ENCODE peak calls at places on chromosomes 7 and 10, in six cellular contexts. A is upper lobe of left lung, F is HCT116, U is A549, R is esophagus squamous epithelium, M is heart left ventricle. K is an unnamed sample.

GRCh38 chr10:1136268-1136667 is 80.1 kb downstream of the WDR37 start:
- DNase-seq in A (no peak), F (no peak), U (no peak), R (no peak), M (no peak), K (no peak)

GRCh38 chr7:130869918-130870317 is 135.9 kb upstream of the KLF14 start:
- DNase-seq in A (no peak), F (no peak), U (no peak), R (no peak), M (no peak), K (no peak)

GRCh38 chr10:59006511-59007306 is 169.7 kb upstream of the PHYHIPL start:
- DNase-seq in A (no peak), F (no peak), U (peak), R (no peak), M (peak), K (peak)

GRCh38 chr7:64774204-64774842 is 19.9 kb upstream of the ZNF138 start:
- DNase-seq in A (no peak), F (no peak), U (no peak), R (no peak), M (no peak), K (no peak)

GRCh38 chr10:48477181-48477580 is 127.7 kb downstream of the ARHGAP22 start:
- DNase-seq in A (no peak), F (no peak), U (no peak), R (no peak), M (no peak), K (no peak)

GRCh38 chr7:36283171-36283570 is 106.5 kb upstream of the ANLN start:
- DNase-seq in A (no peak), F (no peak), U (no peak), R (no peak), M (no peak), K (no peak)

GRCh38 chr7:48085942-48086341 is 3.1 kb upstream of the UPP1 start:
- DNase-seq in A (no peak), F (no peak), U (no peak), R (no peak), M (no peak), K (no peak)

GRCh38 chr7:106114735-106115383 is 2.7 kb upstream of the SYPL1 start:
- DNase-seq in A (no peak), F (no peak), U (no peak), R (no peak), M (no peak), K (no peak)

GRCh38 chr7:150740053-150740452 is 2.8 kb downstream of the GIMAP5 start:
- DNase-seq in A (no peak), F (no peak), U (no peak), R (no peak), M (no peak), K (no peak)

GRCh38 chr7:108002726-108003590 is at the start of gene LAMB1:
- DNase-seq in A (peak), F (no peak), U (peak), R (no peak), M (peak), K (peak)

GRCh38 chr7:158827411-158828342 is 1.6 kb downstream of the ESYT2 start:
- DNase-seq in A (no peak), F (no peak), U (peak), R (no peak), M (no peak), K (no peak)

GRCh38 chr7:102273749-102274712 is 12.6 kb upstream of the SH2B2 start:
- DNase-seq in A (no peak), F (peak), U (peak), R (no peak), M (no peak), K (no peak)

GRCh38 chr10:436013-436697 is 253.3 kb downstream of the DIP2C start:
- DNase-seq in A (no peak), F (peak), U (no peak), R (no peak), M (no peak), K (no peak)

GRCh38 chr10:21953585-21954057 is 49.9 kb downstream of the DNAJC1 start:
- DNase-seq in A (no peak), F (peak), U (peak), R (no peak), M (no peak), K (no peak)

GRCh38 chr10:72276421-72277339 is 3.0 kb downstream of the DDIT4 start:
- DNase-seq in A (no peak), F (peak), U (peak), R (no peak), M (no peak), K (no peak)

GRCh38 chr7:151990567-151990966 is 34.3 kb downstream of the GALNTL5 start:
- DNase-seq in A (no peak), F (no peak), U (peak), R (no peak), M (no peak), K (no peak)

GRCh38 chr10:131477457-131478205 is 166.1 kb upstream of the TCERG1L start:
- DNase-seq in A (no peak), F (no peak), U (peak), R (no peak), M (no peak), K (no peak)

GRCh38 chr7:102220929-102221850 is 65.5 kb upstream of the SH2B2 start:
- DNase-seq in A (no peak), F (no peak), U (no peak), R (no peak), M (no peak), K (no peak)

GRCh38 chr10:33143160-33143728 is 185.2 kb upstream of the ITGB1 start:
- DNase-seq in A (no peak), F (no peak), U (no peak), R (no peak), M (no peak), K (no peak)

GRCh38 chr7:80637453-80637852 is 989 bp upstream of the CD36 start:
- DNase-seq in A (no peak), F (no peak), U (no peak), R (no peak), M (no peak), K (no peak)

GRCh38 chr10:35409094-35409582 is 72.8 kb downstream of the CCNY start:
- DNase-seq in A (no peak), F (no peak), U (no peak), R (no peak), M (no peak), K (no peak)

GRCh38 chr10:5583525-5584175 is 58.9 kb downstream of the CALML3 start:
- DNase-seq in A (peak), F (no peak), U (no peak), R (no peak), M (peak), K (no peak)

GRCh38 chr10:119359025-119359424 is 151.7 kb downstream of the GRK5 start:
- DNase-seq in A (no peak), F (no peak), U (no peak), R (no peak), M (no peak), K (no peak)

GRCh38 chr10:119360181-119360921 is 153.0 kb downstream of the GRK5 start:
- DNase-seq in A (no peak), F (no peak), U (peak), R (no peak), M (peak), K (no peak)

GRCh38 chr10:119358140-119358512 is 150.8 kb downstream of the GRK5 start:
- DNase-seq in A (no peak), F (no peak), U (no peak), R (no peak), M (peak), K (no peak)

GRCh38 chr10:119357389-119358139 is 150.2 kb downstream of the GRK5 start:
- DNase-seq in A (no peak), F (no peak), U (no peak), R (no peak), M (no peak), K (no peak)

DNA sequence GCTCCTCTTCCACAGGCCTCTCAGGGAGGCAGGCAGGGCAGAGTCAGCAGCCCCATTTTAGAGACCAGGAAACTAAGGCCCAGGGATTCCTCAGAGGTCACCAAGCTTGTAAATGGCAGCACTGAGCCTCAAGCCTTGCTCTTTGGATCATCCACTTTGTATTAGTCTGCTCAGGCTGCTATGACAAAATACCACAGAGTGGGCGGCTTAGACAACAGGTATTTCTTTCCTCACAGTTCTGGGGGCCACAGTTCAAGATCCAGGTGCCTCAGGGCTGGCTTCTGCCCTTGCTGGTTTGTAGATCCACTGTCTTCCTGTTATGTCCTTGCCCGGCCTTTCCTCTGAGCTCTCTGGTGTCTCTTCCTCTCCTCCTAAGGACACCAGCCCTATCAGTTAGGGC is 151.2 kb downstream of the GRK5 start:
- DNase-seq in A (no peak), F (no peak), U (no peak), R (no peak), M (no peak), K (no peak)
- TF ChIP-seq CTCF in A (no peak), F (no peak), U (no peak), R (no peak), M (no peak), K (no peak)

GRCh38 chr10:75664968-75665367 is 233.5 kb downstream of the LRMDA start:
- DNase-seq in A (no peak), F (no peak), U (no peak), R (no peak), M (no peak), K (no peak)
- H3K4me3 ChIP-seq in A (no peak), F (no peak), U (no peak), R (no peak), M (no peak), K (no peak)

GRCh38 chr10:124267911-124268549 is 150.7 kb downstream of the OAT start:
- DNase-seq in A (no peak), F (no peak), U (no peak), R (no peak), M (no peak), K (no peak)

GRCh38 chr10:124267231-124267885 is 151.4 kb downstream of the OAT start:
- DNase-seq in A (no peak), F (no peak), U (no peak), R (no peak), M (no peak), K (no peak)

GRCh38 chr10:124270940-124271339 is 147.8 kb downstream of the OAT start:
- DNase-seq in A (no peak), F (no peak), U (no peak), R (no peak), M (no peak), K (no peak)

GRCh38 chr10:124266468-124267230 is 152.1 kb downstream of the OAT start:
- DNase-seq in A (no peak), F (no peak), U (no peak), R (no peak), M (no peak), K (no peak)

GRCh38 chr10:124268976-124269375 is 149.7 kb downstream of the OAT start:
- DNase-seq in A (no peak), F (no peak), U (no peak), R (no peak), M (no peak), K (no peak)
- TF ChIP-seq POLR2A in A (no peak), F (no peak), U (no peak), R (no peak), M (no peak), K (no peak)

GRCh38 chr7:22944506-22944905 is 69.4 kb downstream of the HYCC1 start:
- DNase-seq in A (no peak), F (no peak), U (no peak), R (no peak), M (no peak), K (no peak)
- TF ChIP-seq CTCF in A (no peak), F (no peak), U (no peak), R (no peak), M (no peak), K (no peak)

DNA sequence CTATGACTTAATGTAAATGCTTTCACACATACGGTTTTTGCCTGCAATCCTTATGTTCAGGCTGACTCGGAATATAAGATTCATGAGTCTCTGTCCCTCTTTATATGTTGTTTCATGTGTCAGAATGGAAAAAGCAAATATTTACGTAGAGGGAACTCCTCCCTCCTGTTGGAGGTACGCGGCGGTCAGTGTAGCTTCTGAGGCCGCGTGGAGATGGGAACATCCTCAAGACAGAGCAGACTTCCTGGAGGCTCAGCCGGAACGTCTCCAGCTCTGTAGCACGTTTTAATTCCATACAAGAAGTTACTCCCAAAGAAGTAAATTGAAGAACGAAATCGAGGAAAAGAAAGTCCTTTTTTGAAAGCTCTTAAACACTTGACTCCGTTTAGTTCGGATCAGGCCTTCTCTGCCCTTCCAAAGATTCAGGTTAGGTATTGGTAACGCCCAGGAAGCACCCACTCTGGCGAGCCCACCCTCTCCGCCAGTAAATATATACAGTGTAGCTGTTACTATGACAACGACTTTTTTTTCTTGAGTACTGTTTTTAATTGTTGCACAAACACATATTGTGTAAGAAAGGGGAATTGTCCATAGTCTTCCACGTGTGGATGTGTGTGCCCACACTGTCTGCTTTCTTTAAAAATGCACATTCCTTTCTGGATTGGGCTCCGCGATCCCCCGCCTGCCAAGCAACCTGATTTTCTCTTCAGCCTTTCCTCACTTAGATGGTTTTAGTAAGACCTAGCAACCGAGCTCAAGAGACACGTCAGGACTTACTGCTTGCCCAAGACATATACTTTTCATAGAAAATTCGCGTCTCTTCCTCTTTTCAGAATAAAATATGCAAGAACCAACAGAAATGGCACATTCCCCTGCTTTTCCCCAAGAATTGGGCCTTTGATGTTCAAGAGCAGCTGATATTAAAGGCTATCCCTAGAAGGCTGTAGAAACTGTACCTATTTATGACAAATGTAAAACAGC is 248.0 kb downstream of the EBF3 start:
- DNase-seq in A (no peak), F (no peak), U (no peak), R (no peak), M (no peak), K (no peak)
- H3K4me3 ChIP-seq in A (no peak), F (no peak), U (no peak), R (no peak), M (no peak), K (no peak)

GRCh38 chr7:92836489-92837213 is at the start of gene CDK6:
- DNase-seq in A (peak), F (no peak), U (peak), R (no peak), M (peak), K (peak)
- TF ChIP-seq POLR2A in A (no peak), F (no peak), U (no peak), R (no peak), M (peak), K (no peak)

GRCh38 chr7:37448637-37449331 is at the start of gene ELMO1:
- DNase-seq in A (peak), F (no peak), U (peak), R (peak), M (peak), K (peak)
- TF ChIP-seq CTCF in A (peak), F (no peak), U (no peak), R (peak), M (peak), K (peak)

DNA sequence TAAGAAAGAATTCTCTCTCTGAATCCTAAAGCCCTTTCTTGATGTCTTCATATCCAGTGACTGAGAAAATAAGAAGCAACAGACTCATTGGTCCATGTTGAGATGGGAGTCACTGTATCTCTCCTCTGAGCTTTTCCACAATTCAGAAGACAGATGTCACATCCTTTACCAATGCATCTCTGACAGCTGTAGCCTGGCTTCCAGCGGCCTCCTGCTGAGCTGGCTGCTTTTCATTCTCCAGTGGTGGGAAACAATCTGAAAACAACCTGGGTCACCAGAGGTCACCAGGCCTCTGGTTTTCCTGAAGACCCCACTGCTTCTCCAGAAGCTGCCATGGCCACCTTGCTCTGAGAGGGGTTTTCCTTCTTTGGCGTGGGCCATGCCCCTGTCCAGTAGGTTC is 18.3 kb upstream of the RPA3 start:
- DNase-seq in A (no peak), F (no peak), U (no peak), R (no peak), M (no peak), K (no peak)
- H3K4me3 ChIP-seq in A (no peak), F (no peak), U (no peak), R (no peak), M (no peak), K (no peak)

GRCh38 chr7:26151953-26152781 is at the start of gene NFE2L3:
- DNase-seq in A (peak), F (peak), U (peak), R (peak), M (peak), K (peak)

GRCh38 chr7:26153246-26153822 is 1.3 kb downstream of the NFE2L3 start:
- DNase-seq in A (no peak), F (no peak), U (no peak), R (no peak), M (no peak), K (no peak)

GRCh38 chr7:26155531-26156375 is 3.8 kb downstream of the NFE2L3 start:
- DNase-seq in A (peak), F (no peak), U (no peak), R (no peak), M (no peak), K (no peak)

GRCh38 chr7:26151650-26151952 is 397 bp upstream of the NFE2L3 start:
- DNase-seq in A (no peak), F (no peak), U (no peak), R (no peak), M (no peak), K (no peak)

GRCh38 chr7:26153823-26154783 is 2.1 kb downstream of the NFE2L3 start:
- DNase-seq in A (peak), F (no peak), U (no peak), R (no peak), M (peak), K (no peak)
- TF ChIP-seq POLR2A in A (no peak), F (no peak), U (no peak), R (no peak), M (peak), K (no peak)

K was measured in testis.